ENCODE peak calls at places on chromosomes 11 and 22, in eight cellular contexts. R is esophagus squamous epithelium, P is psoas muscle, X is keratinocyte, G is endodermal cell, W is neural progenitor cell, S is astrocyte, L is brain microvascular endothelial cell. Z is an unnamed sample. For H3K36me3, the result is how much of the 10 kb centered on the place peaks cover.

GRCh38 chr11:120306519-120307242 is 18.4 kb upstream of the TLCD5 start:
- DNase-seq in R (no peak), L (peak), S (peak), G (peak), P (no peak), X (peak), W (peak), Z (peak)

GRCh38 chr11:11895672-11896071 is 53.9 kb downstream of the USP47 start:
- DNase-seq in R (no peak), G (no peak), P (no peak), S (no peak), X (no peak), W (no peak), L (no peak), Z (peak)

GRCh38 chr11:78381867-78382266 is 35.8 kb downstream of the GAB2 start:
- DNase-seq in X (no peak), W (no peak), G (no peak), R (no peak), L (no peak), P (no peak), S (no peak), Z (no peak)

GRCh38 chr11:120562806-120563425 is 51.4 kb downstream of the GRIK4 start:
- DNase-seq in L (no peak), X (no peak), S (no peak), P (no peak), W (no peak), R (no peak), G (peak), Z (no peak)

GRCh38 chr22:47787501-47788227 is 1025.2 kb downstream of the TBC1D22A start:
- DNase-seq in W (no peak), R (no peak), P (no peak), X (no peak), G (peak), L (no peak), S (no peak), Z (no peak)

GRCh38 chr11:1232328-1233321 is 9.8 kb downstream of the MUC5B start:
- DNase-seq in X (no peak), S (no peak), L (no peak), G (peak), W (no peak), R (no peak), P (peak), Z (no peak)

GRCh38 chr11:18171377-18172000 is 1.1 kb upstream of the MRGPRX4 start:
- DNase-seq in R (no peak), S (no peak), W (peak), P (no peak), X (no peak), G (peak), L (peak), Z (peak)

GRCh38 chr11:113728814-113729213 is 22.7 kb upstream of the TMPRSS5 start:
- DNase-seq in G (no peak), P (no peak), R (no peak), L (no peak), X (no peak), S (no peak), W (no peak), Z (no peak)

GRCh38 chr11:16261836-16262644 is 94.3 kb downstream of the SOX6 start:
- DNase-seq in S (no peak), L (no peak), X (no peak), G (no peak), P (no peak), R (no peak), W (no peak), Z (no peak)

GRCh38 chr11:1459739-1460395 is 26.7 kb downstream of the MOB2 start:
- DNase-seq in S (no peak), G (no peak), X (no peak), L (no peak), W (no peak), R (no peak), P (no peak), Z (no peak)

GRCh38 chr11:45692808-45693453 is 27.5 kb upstream of the CHST1 start:
- DNase-seq in P (no peak), S (no peak), L (no peak), X (no peak), G (no peak), R (no peak), W (no peak), Z (no peak)

GRCh38 chr11:95268386-95268785 is 37.4 kb upstream of the SESN3 start:
- DNase-seq in R (no peak), W (no peak), P (no peak), G (no peak), X (no peak), L (no peak), S (no peak), Z (no peak)

GRCh38 chr11:128036556-128037093 is 550.7 kb downstream of the ETS1 start:
- DNase-seq in P (no peak), L (no peak), R (no peak), W (no peak), X (no peak), S (no peak), G (no peak), Z (no peak)

GRCh38 chr11:128417607-128418324 is 169.6 kb downstream of the ETS1 start:
- DNase-seq in G (no peak), W (no peak), X (no peak), P (no peak), S (peak), L (peak), R (no peak), Z (peak)

GRCh38 chr11:74449369-74449931 is 17.9 kb downstream of the KCNE3 start:
- DNase-seq in W (peak), P (no peak), G (peak), X (peak), S (peak), R (no peak), L (peak), Z (peak)

GRCh38 chr11:68270334-68271022 is 1.3 kb downstream of the C11orf24 start:
- DNase-seq in R (no peak), X (no peak), S (no peak), L (no peak), P (no peak), G (no peak), W (no peak), Z (no peak)

GRCh38 chr11:62394825-62395538 is 23.9 kb upstream of the SCGB1A1 start:
- DNase-seq in R (no peak), L (peak), S (peak), X (no peak), P (peak), W (peak), G (peak), Z (peak)

GRCh38 chr11:116853461-116854073 is 16.1 kb upstream of the APOA1 start:
- DNase-seq in G (no peak), L (peak), W (no peak), X (peak), P (no peak), R (no peak), S (peak), Z (peak)

GRCh38 chr11:44622721-44623258 is 57.3 kb downstream of the CD82 start:
- DNase-seq in X (no peak), P (no peak), G (peak), L (no peak), W (no peak), S (no peak), R (no peak), Z (no peak)

GRCh38 chr11:27444801-27445215 is 27.8 kb downstream of the LGR4 start:
- DNase-seq in L (no peak), W (peak), R (no peak), P (no peak), X (no peak), S (no peak), G (peak), Z (no peak)

GRCh38 chr11:62402226-62402625 is 16.6 kb upstream of the SCGB1A1 start:
- DNase-seq in S (no peak), L (no peak), R (no peak), G (no peak), W (no peak), P (peak), X (no peak), Z (no peak)

GRCh38 chr22:38413085-38414008 is 41.7 kb downstream of the KCNJ4 start:
- DNase-seq in L (no peak), W (no peak), P (peak), S (no peak), X (no peak), R (no peak), G (peak), Z (no peak)

GRCh38 chr22:37354271-37355069 is 72.2 kb downstream of the CYTH4 start:
- DNase-seq in G (no peak), S (no peak), P (no peak), W (no peak), X (no peak), L (no peak), R (no peak), Z (no peak)

GRCh38 chr22:24134090-24134846 is 47.0 kb upstream of the SUSD2 start:
- DNase-seq in R (no peak), W (peak), G (peak), L (no peak), X (no peak), P (no peak), S (no peak), Z (no peak)

GRCh38 chr22:37267128-37267587 is 15.2 kb upstream of the CYTH4 start:
- DNase-seq in G (peak), W (peak), P (peak), L (no peak), R (no peak), X (no peak), S (no peak), Z (no peak)

GRCh38 chr11:13940611-13941256 is 21.8 kb upstream of the SPON1 start:
- DNase-seq in G (no peak), P (no peak), X (no peak), W (no peak), S (no peak), R (no peak), L (no peak), Z (no peak)

GRCh38 chr11:13941790-13942189 is 20.7 kb upstream of the SPON1 start:
- DNase-seq in P (no peak), R (no peak), L (no peak), S (no peak), G (no peak), W (no peak), X (no peak), Z (no peak)

GRCh38 chr11:13944801-13945505 is 17.6 kb upstream of the SPON1 start:
- DNase-seq in X (no peak), G (no peak), S (no peak), L (no peak), P (no peak), R (no peak), W (peak), Z (no peak)

GRCh38 chr11:13944016-13944415 is 18.5 kb upstream of the SPON1 start:
- DNase-seq in P (no peak), S (no peak), L (no peak), X (peak), W (no peak), R (no peak), G (no peak), Z (peak)

GRCh38 chr11:13942908-13943505 is 19.5 kb upstream of the SPON1 start:
- DNase-seq in P (no peak), W (no peak), L (peak), R (no peak), S (peak), X (no peak), G (no peak), Z (peak)
- H3K4me3 ChIP-seq in P (no peak), W (no peak), L (no peak), R (no peak), S (no peak), X (peak), G (no peak), Z (no peak)

GRCh38 chr11:130388607-130389205 is 39.7 kb downstream of the ADAMTS8 start:
- DNase-seq in S (no peak), P (no peak), W (no peak), X (no peak), R (no peak), L (no peak), G (no peak), Z (no peak)

GRCh38 chr11:130391692-130392091 is 36.7 kb downstream of the ADAMTS8 start:
- DNase-seq in L (no peak), P (no peak), X (no peak), R (no peak), G (no peak), W (no peak), S (no peak), Z (no peak)

GRCh38 chr11:130389315-130389935 is 39.0 kb downstream of the ADAMTS8 start:
- DNase-seq in W (no peak), X (no peak), R (no peak), G (no peak), P (no peak), L (peak), S (no peak), Z (no peak)

GRCh38 chr11:130390071-130390758 is 38.2 kb downstream of the ADAMTS8 start:
- DNase-seq in L (peak), X (no peak), S (peak), P (no peak), R (no peak), G (no peak), W (no peak), Z (peak)
- TF ChIP-seq CTCF in L (peak), X (peak), S (peak), P (peak), R (no peak), G (peak), W (peak), Z (peak)

DNA sequence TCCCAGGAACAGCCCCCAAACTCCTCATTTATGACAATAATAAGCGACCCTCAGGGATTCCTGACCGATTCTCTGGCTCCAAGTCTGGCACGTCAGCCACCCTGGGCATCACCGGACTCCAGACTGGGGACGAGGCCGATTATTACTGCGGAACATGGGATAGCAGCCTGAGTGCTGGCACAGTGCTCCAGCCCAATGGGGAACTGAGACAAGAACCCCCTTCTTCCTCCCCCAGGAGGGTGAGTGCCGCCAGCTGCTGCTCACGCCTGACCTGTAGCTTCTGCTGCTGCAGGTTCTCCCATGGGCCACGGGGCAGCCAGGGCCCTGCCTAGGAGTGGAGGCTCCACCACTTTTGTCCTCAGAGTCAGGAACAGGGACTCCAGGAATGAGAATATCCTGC is 78.2 kb downstream of the VPREB1 start:
- DNase-seq in X (no peak), G (no peak), L (no peak), W (no peak), S (no peak), P (no peak), R (no peak), Z (no peak)
- H3K36me3 ChIP-seq in X (under half), G (under half), L (under half), W (under half), S (under half), P (under half), R (under half), Z (under half)

GRCh38 chr22:30267382-30268302 is 991 bp upstream of the OSM start:
- DNase-seq in W (no peak), R (no peak), S (no peak), P (no peak), G (no peak), L (no peak), X (no peak), Z (no peak)
- H3K4me3 ChIP-seq in W (no peak), R (peak), S (no peak), P (peak), G (no peak), L (no peak), X (no peak), Z (no peak)

DNA sequence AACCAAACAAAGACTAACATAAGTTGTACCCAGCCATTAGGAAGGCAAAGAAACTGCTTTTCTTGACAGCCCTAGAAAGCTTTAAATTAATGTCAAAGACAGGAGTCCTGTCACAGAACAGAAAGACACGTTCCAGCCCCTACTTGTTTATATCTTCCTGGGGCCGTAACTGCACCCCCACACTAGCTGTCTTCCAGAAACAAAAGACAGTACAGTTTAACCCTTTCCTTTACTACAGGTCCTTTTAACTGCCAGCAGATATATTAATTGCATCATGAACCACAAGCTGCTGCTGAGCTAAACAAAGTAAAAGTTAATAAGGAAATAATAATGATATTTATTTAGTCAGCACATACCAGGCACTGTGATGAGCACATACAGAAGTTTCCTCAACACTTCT is 20.3 kb upstream of the CFAP300 start:
- DNase-seq in P (no peak), L (no peak), X (no peak), W (no peak), R (no peak), S (no peak), G (no peak), Z (peak)
- TF ChIP-seq CTCF in P (no peak), L (no peak), X (no peak), W (no peak), R (no peak), S (no peak), G (no peak), Z (no peak)

DNA sequence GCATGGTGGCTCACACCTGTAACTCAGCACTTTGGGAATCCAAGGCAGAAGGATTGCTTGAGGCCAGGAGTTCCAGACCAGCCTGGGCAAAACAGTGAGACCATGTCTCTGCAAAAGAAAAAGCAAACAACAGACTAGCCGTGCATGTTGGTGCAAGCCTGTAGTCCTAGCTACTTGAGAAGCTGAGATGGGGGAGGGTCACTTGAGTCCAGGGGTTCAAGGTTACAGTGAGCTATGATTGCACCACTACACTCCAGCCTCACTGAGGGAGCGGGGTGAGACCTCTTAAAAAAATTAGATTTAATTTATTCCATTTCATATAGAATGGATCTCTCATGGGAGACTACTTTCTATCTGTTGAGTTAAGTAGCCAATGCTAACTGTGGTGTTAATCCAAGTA is 50.4 kb downstream of the DDX10 start:
- DNase-seq in L (no peak), S (no peak), P (no peak), G (no peak), W (no peak), R (no peak), X (no peak), Z (no peak)
- H3K36me3 ChIP-seq in L (under half), S (under half), P (under half), G (under half), W (under half), R (half or more), X (under half), Z (under half)

DNA sequence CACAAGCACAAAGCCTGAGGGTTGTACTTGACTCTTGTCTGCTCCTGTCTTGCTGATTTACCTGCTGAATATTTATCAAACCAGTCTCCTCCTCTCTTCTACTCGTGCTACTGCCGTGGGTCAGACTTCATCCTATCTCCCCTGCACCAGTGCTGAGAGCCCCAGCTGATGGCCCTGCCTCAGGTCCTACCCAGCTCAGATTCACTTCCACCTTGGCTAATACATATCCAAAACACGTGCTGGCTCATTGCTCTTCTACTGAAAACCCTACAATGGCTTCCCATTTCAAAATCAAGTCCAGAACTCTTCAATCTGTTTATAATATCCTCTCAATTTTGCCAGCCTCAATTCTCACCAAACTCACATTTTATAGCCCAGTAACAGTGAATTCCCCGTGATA is 48.3 kb downstream of the RAB30 start:
- DNase-seq in P (no peak), R (no peak), L (no peak), G (no peak), S (no peak), W (no peak), X (no peak), Z (no peak)
- H3K4me3 ChIP-seq in P (no peak), R (no peak), L (no peak), G (no peak), S (no peak), W (no peak), X (no peak), Z (no peak)

GRCh38 chr11:111461460-111462240 is 50.5 kb downstream of the BTG4 start:
- DNase-seq in R (no peak), X (no peak), W (no peak), L (no peak), G (no peak), S (no peak), P (no peak), Z (no peak)
- TF ChIP-seq CTCF in R (no peak), X (no peak), W (no peak), L (no peak), G (no peak), S (no peak), P (no peak), Z (no peak)

GRCh38 chr22:39419096-39419495 is 19.5 kb downstream of the TAB1 start:
- DNase-seq in W (no peak), P (no peak), S (no peak), R (no peak), G (no peak), L (no peak), X (no peak), Z (no peak)
- H3K36me3 ChIP-seq in W (under half), P (half or more), S (under half), R (half or more), G (under half), L (under half), X (under half), Z (under half)

Z was measured in bronchial epithelial cell.